ENCODE peak calls at places on chromosomes 1 and 21, in six cellular contexts. B is MCF 10A; G is cardiac muscle cell; A is neural crest cell; O is CD4-positive, alpha-beta T cell; E is lower leg skin. K is an unnamed sample.

GRCh38 chr21:37871121-37871862 is 45.0 kb downstream of the KCNJ6 start:
- DNase-seq in E (no peak), A (no peak), B (peak), O (no peak), G (no peak), K (no peak)

GRCh38 chr1:20994176-20994575 is 182.5 kb downstream of the EIF4G3 start:
- DNase-seq in A (no peak), B (no peak), E (no peak), O (no peak), G (no peak), K (no peak)

GRCh38 chr21:33132054-33132453 is 62.1 kb downstream of the OLIG1 start:
- DNase-seq in B (peak), E (no peak), O (no peak), A (no peak), G (no peak), K (no peak)

GRCh38 chr1:74324684-74325448 is 89.7 kb downstream of the TNNI3K start:
- DNase-seq in B (no peak), E (no peak), A (no peak), G (no peak), O (no peak), K (no peak)

GRCh38 chr1:156852414-156852874 is 6.5 kb downstream of the INSRR start:
- DNase-seq in B (peak), A (no peak), O (no peak), E (no peak), G (no peak), K (no peak)

GRCh38 chr1:201267481-201268229 is 15.7 kb upstream of the PKP1 start:
- DNase-seq in A (no peak), E (peak), B (peak), O (no peak), G (no peak), K (no peak)

GRCh38 chr1:72241397-72241796 is 40.9 kb downstream of the NEGR1 start:
- DNase-seq in B (peak), G (no peak), A (no peak), E (no peak), O (no peak), K (no peak)

GRCh38 chr21:20424943-20425342 is 573.3 kb upstream of the NCAM2 start:
- DNase-seq in O (no peak), A (no peak), E (no peak), G (no peak), B (no peak), K (no peak)

GRCh38 chr21:33642896-33643657 is 776 bp downstream of the ITSN1 start:
- DNase-seq in A (peak), G (peak), O (peak), B (peak), E (no peak), K (peak)

DNA sequence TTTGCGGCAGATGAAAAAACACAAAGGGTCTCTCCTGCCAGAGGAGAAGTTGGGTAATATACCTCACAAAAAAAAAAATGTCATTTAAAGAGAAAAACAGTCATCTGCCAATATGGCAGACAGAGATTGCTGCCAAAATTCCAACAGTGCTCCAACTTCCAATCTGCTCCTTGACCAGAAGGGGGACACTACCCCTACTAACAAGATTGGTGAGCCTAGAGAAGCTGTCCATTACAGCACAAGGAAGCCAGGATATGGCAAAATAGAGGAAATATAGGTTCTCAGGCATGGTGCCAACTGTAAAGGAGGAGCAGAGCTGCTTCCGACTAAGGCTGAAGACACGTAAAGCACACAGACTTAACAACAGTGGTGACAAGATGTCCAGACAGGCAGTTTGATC is 453.5 kb downstream of the TTLL7 start:
- DNase-seq in A (no peak), G (no peak), E (no peak), B (peak), O (no peak), K (no peak)
- TF ChIP-seq CTCF in A (peak), G (no peak), E (no peak), B (no peak), O (no peak), K (no peak)

GRCh38 chr21:43928726-43929125 is 63.7 kb downstream of the AGPAT3 start:
- DNase-seq in G (no peak), E (no peak), O (no peak), A (no peak), B (no peak), K (no peak)

GRCh38 chr21:43930074-43930847 is 65.2 kb downstream of the AGPAT3 start:
- DNase-seq in E (no peak), A (no peak), G (no peak), O (no peak), B (no peak), K (no peak)

GRCh38 chr21:43928230-43928607 is 63.2 kb downstream of the AGPAT3 start:
- DNase-seq in G (no peak), O (no peak), E (no peak), A (no peak), B (no peak), K (no peak)

GRCh38 chr21:43930848-43931384 is 65.9 kb downstream of the AGPAT3 start:
- DNase-seq in A (no peak), O (no peak), B (no peak), E (no peak), G (no peak), K (no peak)

DNA sequence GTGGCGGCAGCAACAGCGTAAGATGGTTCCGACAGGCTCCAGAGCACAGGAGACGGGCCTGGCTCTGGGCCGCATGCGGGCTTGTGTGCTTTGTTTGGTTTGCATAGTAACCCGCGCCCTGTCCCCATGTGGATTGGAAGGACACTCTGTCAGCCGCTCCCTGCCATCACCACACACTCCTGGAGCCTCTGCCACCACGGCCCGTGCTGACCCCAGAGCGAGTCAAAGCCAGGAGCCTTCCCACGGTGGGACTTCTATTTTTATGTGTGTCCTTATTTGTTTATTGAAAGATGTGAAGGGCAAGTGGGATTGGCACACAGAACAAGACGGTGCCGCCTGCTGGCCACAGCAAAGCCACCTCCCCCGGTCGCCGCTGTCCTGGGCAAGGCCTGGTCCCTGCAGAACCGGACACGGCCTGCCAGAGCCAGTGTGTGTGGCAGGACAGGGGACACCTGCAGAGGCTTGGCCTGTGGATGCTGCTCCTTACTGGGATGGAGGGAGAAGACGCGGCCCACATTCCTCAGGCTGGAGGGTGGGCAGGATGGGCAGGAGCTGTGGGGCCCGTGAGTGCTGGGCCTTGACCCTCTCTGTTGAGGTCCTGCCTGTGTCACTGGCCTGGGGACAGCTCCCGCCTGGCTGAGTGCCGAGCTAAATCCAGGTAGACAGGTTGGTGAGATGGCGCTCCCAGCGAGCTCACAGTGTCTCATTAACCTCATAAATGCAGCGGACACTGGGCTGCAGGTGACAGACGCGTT is 64.4 kb downstream of the AGPAT3 start:
- DNase-seq in A (no peak), G (no peak), B (no peak), E (no peak), O (no peak), K (no peak)
- TF ChIP-seq CTCF in A (no peak), G (no peak), B (no peak), E (no peak), O (no peak), K (no peak)

GRCh38 chr1:110309139-110309538 is 30.0 kb upstream of the RBM15 start:
- DNase-seq in A (no peak), B (no peak), G (peak), O (no peak), E (no peak), K (no peak)

GRCh38 chr1:110310300-110310699 is 28.9 kb upstream of the RBM15 start:
- DNase-seq in G (no peak), A (no peak), B (no peak), O (no peak), E (no peak), K (no peak)

GRCh38 chr1:110307239-110307974 is 31.8 kb upstream of the RBM15 start:
- DNase-seq in O (no peak), E (no peak), B (no peak), G (no peak), A (no peak), K (no peak)

GRCh38 chr1:110308247-110308646 is 30.9 kb upstream of the RBM15 start:
- DNase-seq in B (no peak), O (no peak), G (no peak), E (no peak), A (no peak), K (no peak)

DNA sequence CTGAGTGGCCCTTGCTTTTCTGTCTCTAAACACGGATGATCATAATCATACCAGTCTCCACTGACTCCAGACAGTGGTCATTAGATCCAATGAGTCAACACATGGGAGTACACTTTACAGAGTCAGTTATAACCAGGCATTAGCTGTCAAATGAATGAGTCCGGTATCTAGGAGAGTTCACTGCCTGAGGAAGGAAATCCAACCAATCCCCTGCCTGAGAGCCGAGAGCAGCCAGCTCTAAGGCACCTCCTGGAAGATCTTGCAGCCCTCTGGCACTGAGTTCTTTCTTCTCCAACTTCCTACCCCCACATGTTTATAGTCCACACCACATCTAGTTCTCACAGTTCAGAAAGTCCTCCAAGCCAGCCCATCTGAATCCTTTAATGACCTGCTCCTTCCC is 29.4 kb upstream of the RBM15 start:
- DNase-seq in G (no peak), E (no peak), O (no peak), B (no peak), A (no peak), K (no peak)
- TF ChIP-seq CTCF in G (no peak), E (no peak), O (no peak), B (no peak), A (no peak), K (no peak)

GRCh38 chr1:44002606-44003157 is 11.3 kb downstream of the CCDC24 start:
- DNase-seq in B (no peak), E (no peak), G (no peak), A (no peak), O (no peak), K (no peak)
- TF ChIP-seq CTCF in B (peak), E (no peak), G (peak), A (peak), O (no peak), K (no peak)

DNA sequence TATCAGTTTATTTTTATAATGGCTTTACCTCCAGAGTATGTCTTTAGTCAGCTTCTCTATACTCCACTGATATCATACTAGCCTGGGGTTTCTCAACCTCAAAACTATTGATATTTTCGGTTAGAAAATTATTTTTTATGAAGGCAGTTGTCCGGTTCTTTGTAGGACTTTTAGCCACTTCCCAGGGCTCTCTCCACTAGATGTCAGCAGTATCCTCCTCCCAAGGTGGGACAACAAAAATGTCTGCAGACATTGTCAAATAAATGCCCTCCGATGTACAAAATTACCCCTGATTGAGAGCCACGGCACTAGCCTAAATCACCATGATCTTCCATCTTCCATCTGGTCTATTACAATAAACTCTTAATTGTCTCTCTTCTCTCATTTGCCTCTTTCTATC is 4.1 kb upstream of the GRIK1 start:
- DNase-seq in O (no peak), E (no peak), A (no peak), G (no peak), B (peak), K (no peak)
- TF ChIP-seq CTCF in O (no peak), E (no peak), A (peak), G (peak), B (peak), K (no peak)

GRCh38 chr1:54250670-54251069 is 50.7 kb downstream of the MRPL37 start:
- DNase-seq in E (no peak), O (no peak), B (no peak), G (no peak), A (no peak), K (no peak)

GRCh38 chr1:54247858-54248257 is 47.9 kb downstream of the MRPL37 start:
- DNase-seq in G (no peak), E (no peak), O (no peak), B (no peak), A (no peak), K (no peak)

GRCh38 chr1:54249798-54250497 is 50.0 kb downstream of the MRPL37 start:
- DNase-seq in G (no peak), B (peak), A (no peak), E (peak), O (no peak), K (no peak)

GRCh38 chr1:54246097-54246721 is 46.2 kb downstream of the MRPL37 start:
- DNase-seq in O (no peak), B (no peak), G (peak), A (no peak), E (no peak), K (no peak)

GRCh38 chr1:54248966-54249365 is 49.0 kb downstream of the MRPL37 start:
- DNase-seq in B (no peak), A (no peak), E (no peak), G (no peak), O (no peak), K (no peak)
- TF ChIP-seq CTCF in B (no peak), A (no peak), E (no peak), G (no peak), O (no peak), K (no peak)

DNA sequence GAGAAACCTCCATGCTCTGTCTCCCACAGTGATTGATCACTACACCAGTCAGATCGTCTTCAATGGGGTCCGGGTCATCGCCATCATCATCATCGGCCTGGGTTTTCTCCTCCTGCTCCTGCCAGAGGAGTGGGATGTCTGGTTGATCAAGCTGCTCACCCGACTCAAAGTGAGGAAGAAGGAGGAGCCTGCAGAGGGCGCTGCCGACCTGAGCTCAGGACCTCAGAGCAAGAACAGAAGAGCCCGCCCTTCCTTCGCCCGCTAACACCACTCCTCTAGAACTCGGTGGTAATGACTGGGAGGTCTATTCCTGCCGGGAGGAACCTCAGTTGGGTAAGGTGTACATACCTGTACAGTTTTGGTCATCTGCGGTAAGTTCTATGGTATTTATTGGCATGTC is 50.3 kb upstream of the COA6 start:
- DNase-seq in G (peak), O (peak), E (no peak), A (peak), B (peak), K (no peak)
- TF ChIP-seq CTCF in G (peak), O (peak), E (no peak), A (peak), B (peak), K (no peak)

K was measured in activated B cell treated with CpG ODN at 0.5 μM for 24 hours.